ENCODE peak calls at places on chromosomes 13 and 19, in five cellular contexts. W is IMR-90, O is H54, H is testis, C is uterus. L is an unnamed sample.

GRCh38 chr13:114111577-114111976 is 20.8 kb downstream of the RASA3 start:
- DNase-seq in W (peak; percentile 97), O (no peak), H (no peak), C (peak; percentile 6), L (no peak)

GRCh38 chr13:95002126-95002525 is 289.8 kb upstream of the SOX21 start:
- DNase-seq in W (no peak), O (no peak), H (no peak), C (no peak), L (no peak)

GRCh38 chr19:15469513-15470297 is 5.4 kb upstream of the RASAL3 start:
- DNase-seq in W (no peak), O (no peak), H (no peak), C (no peak), L (peak; percentile 23)

GRCh38 chr19:19751846-19752245 is 18.9 kb upstream of the ZNF14 start:
- DNase-seq in W (no peak), O (no peak), H (no peak), C (no peak), L (no peak)

GRCh38 chr19:49328741-49329140 is 3.8 kb upstream of the SLC6A16 start:
- DNase-seq in W (no peak), O (no peak), H (no peak), C (no peak), L (no peak)

GRCh38 chr19:6103217-6103644 is 7.1 kb downstream of the RFX2 start:
- DNase-seq in W (peak; percentile 87), O (peak; percentile 66), H (peak; percentile 44), C (peak; percentile 82), L (no peak)

GRCh38 chr19:45249261-45250033 is 1.6 kb upstream of the MARK4 start:
- DNase-seq in W (no peak), O (no peak), H (no peak), C (no peak), L (no peak)

GRCh38 chr13:108269601-108270328 is at the start of gene TNFSF13B:
- DNase-seq in W (peak; percentile 40), O (peak; percentile 20), H (peak; percentile 25), C (no peak), L (peak; percentile 47)

GRCh38 chr19:27741236-27741635 is 1471.7 kb downstream of the UQCRFS1 start:
- DNase-seq in W (no peak), O (no peak), H (no peak), C (no peak), L (no peak)

GRCh38 chr19:19451429-19452240 is 46.2 kb downstream of the GATAD2A start:
- DNase-seq in W (no peak), O (no peak), H (no peak), C (no peak), L (no peak)

GRCh38 chr19:31114585-31114984 is 234.7 kb downstream of the TSHZ3 start:
- DNase-seq in W (no peak), O (no peak), H (no peak), C (no peak), L (no peak)

GRCh38 chr19:38701455-38702063 is 42.7 kb downstream of the CAPN12 start:
- DNase-seq in W (peak; percentile 21), O (no peak), H (no peak), C (no peak), L (no peak)

GRCh38 chr19:6752257-6753177 is 13.0 kb downstream of the TRIP10 start:
- DNase-seq in W (no peak), O (no peak), H (no peak), C (no peak), L (no peak)

GRCh38 chr19:34316741-34317241 is 48.2 kb upstream of the GPI start:
- DNase-seq in W (peak; percentile 66), O (peak; percentile 55), H (no peak), C (no peak), L (no peak)

GRCh38 chr13:20902438-20903163 is at the start of gene XPO4:
- DNase-seq in W (peak; percentile 69), O (peak; percentile 66), H (peak; percentile 85), C (peak; percentile 60), L (peak; percentile 86)

GRCh38 chr19:47610902-47611301 is 2.0 kb downstream of the BICRA start:
- DNase-seq in W (no peak), O (no peak), H (no peak), C (no peak), L (no peak)

GRCh38 chr19:18502633-18503294 is 19.1 kb downstream of the ELL start:
- DNase-seq in W (no peak), O (no peak), H (no peak), C (no peak), L (no peak)

GRCh38 chr13:47594833-47595232 is 406.2 kb downstream of the SUCLA2 start:
- DNase-seq in W (peak; percentile 1), O (no peak), H (no peak), C (no peak), L (peak; percentile 13)

GRCh38 chr19:11693505-11694499 is 44.9 kb downstream of the ZNF823 start:
- DNase-seq in W (peak; percentile 75), O (peak; percentile 20), H (no peak), C (no peak), L (peak; percentile 61)
- TF ChIP-seq POLR2A in W (no peak), O (no peak), H (no peak), C (no peak), L (no peak)

DNA sequence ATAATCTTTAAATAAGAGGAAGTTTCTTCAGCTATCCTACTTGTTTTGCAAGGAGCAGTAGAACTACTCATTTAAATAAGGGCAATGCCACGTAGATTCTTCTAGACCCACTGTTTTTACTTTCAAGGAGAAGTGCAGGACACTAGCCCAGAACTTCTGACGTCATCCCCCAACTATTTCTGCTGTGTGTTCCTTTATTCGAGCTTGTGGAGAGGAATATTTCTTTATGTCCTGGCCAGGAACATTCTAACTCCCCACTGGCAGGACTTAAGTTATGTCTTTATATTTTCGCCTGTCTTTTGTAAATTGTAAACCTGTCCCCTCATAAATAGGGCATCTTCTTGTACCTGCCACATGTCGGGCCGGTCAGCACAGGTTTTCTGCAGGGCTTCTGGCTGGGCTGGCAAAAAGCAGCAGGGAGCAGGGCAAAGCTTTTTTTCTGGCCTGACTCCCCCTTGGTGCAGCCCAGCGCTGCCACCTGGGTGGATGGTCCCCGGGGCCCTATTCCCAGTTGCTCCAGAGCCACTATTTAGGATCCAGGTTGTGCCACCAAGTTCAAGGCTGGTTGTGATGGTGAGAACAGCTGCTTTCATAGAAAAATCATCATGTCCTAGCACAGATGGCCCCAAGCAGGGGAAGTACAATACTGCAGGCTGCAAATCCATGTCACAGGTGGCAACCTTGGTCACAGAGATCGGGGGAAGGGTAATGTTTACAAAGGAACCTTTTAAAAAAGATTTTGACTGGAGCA is 1.8 kb downstream of the MBNL2 start:
- DNase-seq in W (peak; percentile 96), O (peak; percentile 42), H (peak; percentile 86), C (peak; percentile 80), L (peak; percentile 75)
- TF ChIP-seq POLR2A in W (peak; percentile 76), O (no peak), H (no peak), C (peak; percentile 33), L (peak; percentile 69)

GRCh38 chr19:42130254-42130573 is 2.0 kb downstream of the POU2F2 start:
- DNase-seq in W (no peak), O (no peak), H (no peak), C (no peak), L (no peak)

GRCh38 chr19:42131149-42132029 is 857 bp downstream of the POU2F2 start:
- DNase-seq in W (no peak), O (no peak), H (no peak), C (no peak), L (no peak)

GRCh38 chr19:42134671-42135070 is 2.4 kb upstream of the POU2F2 start:
- DNase-seq in W (no peak), O (no peak), H (no peak), C (no peak), L (no peak)

GRCh38 chr19:42132030-42132628 is at the start of gene POU2F2:
- DNase-seq in W (no peak), O (no peak), H (peak; percentile 21), C (no peak), L (no peak)

DNA sequence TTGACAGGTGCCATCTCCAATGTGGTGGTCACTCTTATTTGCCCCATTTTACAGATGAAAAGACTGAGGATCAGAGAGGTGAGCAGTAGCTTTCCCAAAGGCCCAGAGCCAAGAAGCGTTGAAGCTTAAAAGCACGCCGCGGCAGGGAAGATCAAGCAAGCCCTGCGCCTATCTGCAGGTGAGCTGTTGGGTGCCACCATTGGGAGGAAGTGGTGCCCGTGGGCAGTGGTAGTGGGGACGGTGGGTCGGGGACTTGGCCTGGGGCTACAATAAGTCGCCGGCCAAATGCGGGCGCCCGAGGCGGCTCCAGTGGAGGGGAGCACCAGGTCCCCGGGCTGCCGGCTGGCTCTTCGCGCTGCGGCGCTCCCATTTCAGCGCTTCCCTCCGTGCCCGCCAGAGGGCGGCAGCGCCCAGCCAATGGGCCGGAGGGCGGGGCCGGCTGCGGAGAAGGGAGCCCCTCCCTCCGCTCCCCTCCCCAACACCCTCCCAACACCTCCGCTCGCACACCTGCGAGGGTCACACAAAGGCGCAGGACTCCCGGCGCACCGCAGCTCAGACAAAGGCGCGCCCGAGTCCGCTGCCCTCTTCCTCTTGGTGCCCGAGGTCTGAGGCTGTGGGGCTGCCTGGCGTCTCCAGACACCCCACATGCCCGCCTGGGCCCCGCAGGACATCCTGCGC is 744 bp upstream of the POU2F2 start:
- DNase-seq in W (no peak), O (peak; percentile 90), H (peak; percentile 70), C (peak; percentile 31), L (peak; percentile 56)
- TF ChIP-seq POLR2A in W (peak; percentile 25), O (no peak), H (no peak), C (no peak), L (no peak)

DNA sequence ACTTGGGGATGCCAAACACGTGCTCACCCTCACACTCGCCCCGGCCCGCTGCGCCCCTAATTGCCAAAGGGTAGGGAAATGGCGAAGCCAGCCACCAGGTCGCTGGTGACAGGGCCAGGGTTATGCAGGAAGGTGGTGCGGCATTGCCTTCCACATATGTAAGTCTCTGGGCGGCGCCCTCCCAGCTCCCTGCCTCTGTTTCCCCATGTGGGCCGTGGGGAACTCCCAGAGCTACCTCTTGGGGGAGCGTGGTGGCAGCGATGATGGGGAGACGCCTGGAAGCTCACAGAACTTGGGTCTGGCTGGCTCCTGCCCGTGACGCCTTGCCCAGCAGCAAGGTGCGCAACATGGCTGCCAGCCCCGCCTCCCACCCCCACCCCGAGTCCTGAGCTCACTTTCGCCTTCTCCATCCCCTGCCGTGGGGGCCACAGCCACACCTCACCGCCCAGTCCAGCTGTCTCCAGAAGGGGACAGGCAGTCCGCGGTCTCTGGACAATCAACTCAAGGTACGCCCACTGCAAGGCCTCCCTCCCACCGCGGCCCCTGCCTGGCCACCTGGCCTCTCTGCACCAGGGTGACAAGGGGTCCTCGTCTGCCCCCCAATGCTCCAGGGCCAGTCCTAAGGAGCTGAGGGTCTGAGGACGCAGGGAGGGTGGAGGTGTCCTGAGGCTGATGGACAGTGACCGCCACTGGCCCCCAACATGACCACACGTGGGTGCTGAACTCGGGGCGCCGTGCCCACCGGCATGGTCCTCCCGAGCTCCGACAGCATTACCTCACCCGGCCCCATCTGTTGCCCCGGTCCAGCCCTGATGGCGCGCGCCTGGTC is 6.6 kb downstream of the C19orf25 start:
- DNase-seq in W (no peak), O (no peak), H (no peak), C (no peak), L (no peak)
- TF ChIP-seq POLR2A in W (no peak), O (no peak), H (no peak), C (no peak), L (no peak)

DNA sequence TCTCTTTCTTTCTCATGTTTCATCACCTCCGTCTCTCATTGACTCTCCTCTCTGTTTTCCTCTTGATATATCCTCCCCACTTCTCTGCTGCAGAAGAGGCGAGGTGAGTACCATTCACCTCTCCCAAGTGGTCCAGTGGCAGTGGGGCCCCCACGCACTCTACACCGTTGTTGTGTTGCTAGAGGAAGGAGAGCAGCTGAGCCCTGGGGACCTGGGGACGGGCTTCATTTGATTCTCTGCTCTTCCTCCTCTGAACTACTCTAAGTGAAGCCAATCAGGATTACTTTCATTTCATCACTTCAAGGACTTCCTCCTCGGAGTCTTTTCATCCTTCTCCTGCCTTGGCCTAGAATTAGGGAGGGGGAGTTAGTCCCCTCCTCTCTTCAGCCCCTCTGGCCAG is 64.6 kb downstream of the CCNE1 start:
- DNase-seq in W (no peak), O (no peak), H (no peak), C (no peak), L (no peak)
- TF ChIP-seq POLR2A in W (no peak), O (no peak), H (no peak), C (no peak), L (no peak)